ENCODE peak calls at places on chromosomes 16 and 17, in four cellular contexts. U, S, Y and T are unnamed samples.

GRCh38 chr16:27169511-27170071 is 33.7 kb upstream of the KDM8 start:
- DNase-seq in S (peak; percentile 53), U (peak; percentile 82), Y (peak; percentile 32), T (peak; percentile 79)

GRCh38 chr16:23863511-23864422 is 28.0 kb downstream of the PRKCB start:
- DNase-seq in Y (no peak), U (no peak), S (no peak), T (peak; percentile 91)

GRCh38 chr17:17525956-17526355 is 29.8 kb upstream of the RASD1 start:
- DNase-seq in U (no peak), Y (no peak), S (no peak), T (no peak)

GRCh38 chr17:56994009-56994792 is 16.3 kb downstream of the SCPEP1 start:
- DNase-seq in Y (no peak), S (no peak), U (peak; percentile 94), T (no peak)

GRCh38 chr17:72760368-72760767 is 332.1 kb downstream of the SLC39A11 start:
- DNase-seq in U (no peak), S (no peak), Y (no peak), T (no peak)

GRCh38 chr17:1829189-1829578 is 518 bp downstream of the SMYD4 start:
- DNase-seq in Y (no peak), S (peak; percentile 11), U (peak; percentile 9), T (no peak)

GRCh38 chr16:6940968-6941367 is 391.7 kb upstream of the RBFOX1 start:
- DNase-seq in U (no peak), S (no peak), Y (no peak), T (no peak)

GRCh38 chr17:49554694-49555494 is 20.8 kb upstream of the NXPH3 start:
- DNase-seq in U (no peak), S (no peak), Y (no peak), T (no peak)

GRCh38 chr17:45930420-45930951 is 36.1 kb downstream of the MAPT start:
- DNase-seq in S (no peak), Y (no peak), U (no peak), T (no peak)

GRCh38 chr17:78144146-78144719 is 2.0 kb upstream of the C17orf99 start:
- DNase-seq in U (peak; percentile 89), S (no peak), Y (no peak), T (peak; percentile 83)

GRCh38 chr16:27515874-27516353 is 33.8 kb downstream of the GTF3C1 start:
- DNase-seq in U (peak; percentile 45), S (no peak), Y (peak; percentile 3), T (no peak)

GRCh38 chr17:20203761-20204263 is 194.7 kb downstream of the SPECC1 start:
- DNase-seq in Y (no peak), U (no peak), S (no peak), T (no peak)

GRCh38 chr17:29778936-29779811 is 150.9 kb downstream of the SSH2 start:
- DNase-seq in Y (peak; percentile 64), S (peak; percentile 63), U (peak; percentile 56), T (peak; percentile 3)

GRCh38 chr17:55825213-55825612 is 74.4 kb downstream of the PCTP start:
- DNase-seq in Y (no peak), S (no peak), U (peak; percentile 55), T (peak; percentile 4)

GRCh38 chr16:65154321-65154720 is 32.5 kb upstream of the CDH11 start:
- DNase-seq in U (no peak), Y (no peak), S (no peak), T (no peak)

GRCh38 chr17:58338454-58338841 is 9.9 kb upstream of the TSPOAP1 start:
- DNase-seq in S (peak; percentile 42), Y (no peak), U (no peak), T (no peak)

GRCh38 chr17:27819171-27819544 is 18.8 kb upstream of the NOS2 start:
- DNase-seq in Y (no peak), U (no peak), S (no peak), T (no peak)

GRCh38 chr17:50834126-50834785 is 1.1 kb upstream of the WFIKKN2 start:
- DNase-seq in Y (no peak), S (no peak), U (no peak), T (no peak)

GRCh38 chr17:50881182-50881581 is 15.0 kb upstream of the TOB1 start:
- DNase-seq in U (no peak), S (no peak), Y (no peak), T (no peak)

GRCh38 chr17:65156835-65157565 is 19.8 kb downstream of the RGS9 start:
- DNase-seq in Y (no peak), S (no peak), U (no peak), T (no peak)

GRCh38 chr17:6159541-6160187 is 89.5 kb downstream of the WSCD1 start:
- DNase-seq in Y (no peak), S (no peak), U (no peak), T (no peak)

GRCh38 chr17:61551255-61551742 is 39.7 kb downstream of the NACA2 start:
- DNase-seq in Y (no peak), U (peak; percentile 84), S (no peak), T (peak; percentile 7)

GRCh38 chr17:78132086-78132676 is 1.6 kb downstream of the TMC8 start:
- DNase-seq in S (no peak), U (peak; percentile 66), Y (peak; percentile 89), T (peak; percentile 33)

GRCh38 chr16:78925071-78925714 is 675.3 kb downstream of the MAF start:
- DNase-seq in S (no peak), Y (no peak), U (no peak), T (no peak)

GRCh38 chr17:66918896-66919295 is 45.6 kb upstream of the CACNG4 start:
- DNase-seq in S (no peak), Y (no peak), U (no peak), T (no peak)

GRCh38 chr17:16507918-16508533 is 16.0 kb upstream of the LRRC75A start:
- DNase-seq in Y (no peak), S (no peak), U (peak; percentile 25), T (no peak)

GRCh38 chr17:40443988-40444899 is 994 bp downstream of the IGFBP4 start:
- DNase-seq in U (peak; percentile 9), Y (no peak), S (no peak), T (no peak)

GRCh38 chr17:62970617-62971016 is 4.6 kb downstream of the TANC2 start:
- DNase-seq in U (no peak), Y (no peak), S (no peak), T (no peak)

GRCh38 chr16:50252874-50253510 is 13.4 kb upstream of the ADCY7 start:
- DNase-seq in U (no peak), Y (no peak), S (no peak), T (no peak)

GRCh38 chr16:76729525-76729924 is 452.3 kb downstream of the CNTNAP4 start:
- DNase-seq in S (no peak), U (peak; percentile 78), Y (no peak), T (no peak)

GRCh38 chr16:502179-502943 is 25.2 kb upstream of the CAPN15 start:
- DNase-seq in Y (no peak), U (no peak), S (no peak), T (no peak)

GRCh38 chr17:19398301-19399181 is 11.6 kb upstream of the MFAP4 start:
- DNase-seq in U (peak; percentile 79), Y (no peak), S (no peak), T (no peak)

GRCh38 chr16:57619606-57620315 is 8.7 kb upstream of the ADGRG1 start:
- DNase-seq in S (no peak), U (peak; percentile 61), Y (no peak), T (no peak)

GRCh38 chr16:57591086-57591869 is 37.2 kb upstream of the ADGRG1 start:
- DNase-seq in Y (peak; percentile 47), U (peak; percentile 86), S (peak; percentile 63), T (peak; percentile 20)

GRCh38 chr16:89586853-89587252 is 11.3 kb downstream of the CPNE7 start:
- DNase-seq in S (no peak), Y (no peak), U (no peak), T (no peak)

GRCh38 chr16:23171234-23171948 is 11.2 kb upstream of the SCNN1G start:
- DNase-seq in S (no peak), Y (no peak), U (peak; percentile 28), T (no peak)